ENCODE peak calls at places on chromosomes 4 and X, in five cellular contexts. One of them, this sample, is unnamed.

GRCh38 chr4:2462218-2462991 is 6.5 kb upstream of the RNF4 start:
- DNase-seq in CD8-positive, alpha-beta T cell: peak
- DNase-seq in sigmoid colon: peak
- DNase-seq in testis: peak
- DNase-seq in fibroblast of lung: peak
- DNase-seq in this sample: no peak

GRCh38 chr4:190018201-190018920 is 8.7 kb downstream of the FRG2 start:
- DNase-seq in CD8-positive, alpha-beta T cell: no peak
- DNase-seq in sigmoid colon: no peak
- DNase-seq in testis: no peak
- DNase-seq in fibroblast of lung: no peak
- DNase-seq in this sample: no peak

GRCh38 chr4:116632269-116632668 is 453.1 kb downstream of the TRAM1L1 start:
- DNase-seq in CD8-positive, alpha-beta T cell: no peak
- DNase-seq in sigmoid colon: no peak
- DNase-seq in testis: no peak
- DNase-seq in fibroblast of lung: no peak
- DNase-seq in this sample: no peak

GRCh38 chr4:10015140-10015753 is 6.0 kb downstream of the SLC2A9 start:
- DNase-seq in CD8-positive, alpha-beta T cell: no peak
- DNase-seq in sigmoid colon: no peak
- DNase-seq in testis: peak
- DNase-seq in fibroblast of lung: peak
- DNase-seq in this sample: peak

GRCh38 chr4:57080781-57081650 is 29.2 kb downstream of the IGFBP7 start:
- DNase-seq in CD8-positive, alpha-beta T cell: no peak
- DNase-seq in sigmoid colon: no peak
- DNase-seq in testis: no peak
- DNase-seq in fibroblast of lung: peak
- DNase-seq in this sample: peak

GRCh38 chr4:29375716-29376115 is 1344.5 kb upstream of the PCDH7 start:
- DNase-seq in CD8-positive, alpha-beta T cell: no peak
- DNase-seq in sigmoid colon: no peak
- DNase-seq in testis: no peak
- DNase-seq in fibroblast of lung: no peak
- DNase-seq in this sample: no peak

GRCh38 chrX:2679534-2680485 is 11.3 kb upstream of the CD99 start:
- DNase-seq in CD8-positive, alpha-beta T cell: no peak
- DNase-seq in sigmoid colon: no peak
- DNase-seq in testis: no peak
- DNase-seq in fibroblast of lung: peak
- DNase-seq in this sample: no peak

GRCh38 chr4:59646082-59646481 is 1554.0 kb upstream of the ADGRL3 start:
- DNase-seq in CD8-positive, alpha-beta T cell: no peak
- DNase-seq in sigmoid colon: no peak
- DNase-seq in testis: no peak
- DNase-seq in fibroblast of lung: no peak
- DNase-seq in this sample: no peak

GRCh38 chr4:56129431-56129861 is 180.7 kb downstream of the CEP135 start:
- DNase-seq in CD8-positive, alpha-beta T cell: no peak
- DNase-seq in sigmoid colon: no peak
- DNase-seq in testis: peak
- DNase-seq in fibroblast of lung: peak
- DNase-seq in this sample: peak

GRCh38 chr4:136183513-136183912 is 1348.8 kb downstream of the PCDH18 start:
- DNase-seq in CD8-positive, alpha-beta T cell: no peak
- DNase-seq in sigmoid colon: no peak
- DNase-seq in testis: no peak
- DNase-seq in fibroblast of lung: no peak
- DNase-seq in this sample: no peak

GRCh38 chr4:151540728-151541437 is 131.9 kb downstream of the FHIP1A start:
- DNase-seq in CD8-positive, alpha-beta T cell: no peak
- DNase-seq in sigmoid colon: no peak
- DNase-seq in testis: no peak
- DNase-seq in fibroblast of lung: peak
- DNase-seq in this sample: peak

GRCh38 chr4:184287697-184288255 is 70.1 kb upstream of the ENPP6 start:
- DNase-seq in CD8-positive, alpha-beta T cell: no peak
- DNase-seq in sigmoid colon: no peak
- DNase-seq in testis: no peak
- DNase-seq in fibroblast of lung: peak
- DNase-seq in this sample: peak

GRCh38 chr4:110196206-110196870 is 2.1 kb downstream of the ELOVL6 start:
- DNase-seq in CD8-positive, alpha-beta T cell: peak
- DNase-seq in sigmoid colon: peak
- DNase-seq in testis: peak
- DNase-seq in fibroblast of lung: peak
- DNase-seq in this sample: no peak

GRCh38 chr4:162461952-162462351 is 298.2 kb upstream of the FSTL5 start:
- DNase-seq in CD8-positive, alpha-beta T cell: no peak
- DNase-seq in sigmoid colon: no peak
- DNase-seq in testis: no peak
- DNase-seq in fibroblast of lung: peak
- DNase-seq in this sample: no peak

DNA sequence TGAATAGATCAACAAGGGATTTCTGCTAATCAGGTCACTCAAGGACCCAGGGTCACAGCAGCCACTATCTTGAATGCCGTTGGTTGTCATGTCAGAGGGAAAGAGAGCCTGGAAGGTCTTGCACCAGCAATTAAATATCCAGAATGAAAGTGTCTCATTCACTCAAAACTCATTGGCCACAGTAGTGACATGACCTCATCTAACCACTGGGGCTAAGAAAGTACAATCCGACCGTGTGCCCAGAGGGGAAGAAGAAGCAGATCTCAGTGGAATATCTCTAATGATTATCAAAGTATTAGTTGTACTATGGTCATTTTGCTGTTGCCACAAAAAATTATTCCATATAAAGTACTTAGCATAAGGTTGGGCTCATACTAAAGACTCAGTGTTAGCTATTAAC is 210.0 kb downstream of the QDPR start:
- DNase-seq in CD8-positive, alpha-beta T cell: no peak
- DNase-seq in sigmoid colon: no peak
- DNase-seq in testis: no peak
- DNase-seq in fibroblast of lung: no peak
- DNase-seq in this sample: no peak
- H3K27ac ChIP-seq in CD8-positive, alpha-beta T cell: no peak
- H3K27ac ChIP-seq in sigmoid colon: no peak
- H3K27ac ChIP-seq in testis: no peak
- H3K27ac ChIP-seq in fibroblast of lung: no peak
- H3K27ac ChIP-seq in this sample: no peak

DNA sequence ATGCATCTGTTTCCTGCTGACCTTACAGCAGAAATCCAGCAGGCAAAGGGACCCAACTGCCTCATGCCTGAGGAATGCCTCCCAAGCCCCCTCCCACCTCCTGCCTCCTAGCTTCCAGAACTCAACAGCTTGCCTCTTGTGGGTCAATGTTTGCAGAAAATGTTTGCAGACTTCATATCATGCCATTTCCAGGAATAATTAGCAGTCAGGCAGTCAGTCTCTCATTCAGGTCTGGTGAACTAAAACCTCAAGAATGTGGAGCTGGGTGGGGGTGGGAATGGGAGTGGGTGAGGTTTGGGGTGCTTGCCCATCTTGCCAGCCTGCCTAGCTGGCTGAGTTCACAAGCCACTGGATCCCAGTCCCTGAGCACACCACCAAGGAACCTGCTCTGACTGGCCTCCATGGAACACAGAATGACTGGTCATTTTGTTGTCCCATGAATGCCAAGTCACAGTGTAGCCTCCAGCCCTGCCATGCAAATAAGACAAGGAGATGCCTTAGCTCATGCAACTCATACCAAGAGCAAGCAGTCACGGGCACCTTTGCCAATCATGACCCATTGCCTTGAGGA is 12.1 kb upstream of the PLAC1 start:
- DNase-seq in CD8-positive, alpha-beta T cell: no peak
- DNase-seq in sigmoid colon: no peak
- DNase-seq in testis: no peak
- DNase-seq in fibroblast of lung: peak
- DNase-seq in this sample: peak
- H3K27ac ChIP-seq in CD8-positive, alpha-beta T cell: no peak
- H3K27ac ChIP-seq in sigmoid colon: peak
- H3K27ac ChIP-seq in testis: no peak
- H3K27ac ChIP-seq in fibroblast of lung: peak
- H3K27ac ChIP-seq in this sample: peak

GRCh38 chr4:159770398-159770797 is 667.5 kb downstream of the RAPGEF2 start:
- DNase-seq in CD8-positive, alpha-beta T cell: no peak
- DNase-seq in sigmoid colon: no peak
- DNase-seq in testis: no peak
- DNase-seq in fibroblast of lung: peak
- DNase-seq in this sample: no peak

GRCh38 chr4:159768011-159768410 is 665.1 kb downstream of the RAPGEF2 start:
- DNase-seq in CD8-positive, alpha-beta T cell: no peak
- DNase-seq in sigmoid colon: no peak
- DNase-seq in testis: no peak
- DNase-seq in fibroblast of lung: peak
- DNase-seq in this sample: no peak

GRCh38 chr4:159765402-159765801 is 662.5 kb downstream of the RAPGEF2 start:
- DNase-seq in CD8-positive, alpha-beta T cell: no peak
- DNase-seq in sigmoid colon: no peak
- DNase-seq in testis: no peak
- DNase-seq in fibroblast of lung: peak
- DNase-seq in this sample: no peak

GRCh38 chr4:159766241-159766640 is 663.4 kb downstream of the RAPGEF2 start:
- DNase-seq in CD8-positive, alpha-beta T cell: no peak
- DNase-seq in sigmoid colon: no peak
- DNase-seq in testis: peak
- DNase-seq in fibroblast of lung: no peak
- DNase-seq in this sample: no peak

GRCh38 chr4:159770969-159771368 is 668.1 kb downstream of the RAPGEF2 start:
- DNase-seq in CD8-positive, alpha-beta T cell: no peak
- DNase-seq in sigmoid colon: no peak
- DNase-seq in testis: no peak
- DNase-seq in fibroblast of lung: no peak
- DNase-seq in this sample: no peak
- H3K27ac ChIP-seq in CD8-positive, alpha-beta T cell: no peak
- H3K27ac ChIP-seq in sigmoid colon: peak
- H3K27ac ChIP-seq in testis: no peak
- H3K27ac ChIP-seq in fibroblast of lung: no peak
- H3K27ac ChIP-seq in this sample: no peak

DNA sequence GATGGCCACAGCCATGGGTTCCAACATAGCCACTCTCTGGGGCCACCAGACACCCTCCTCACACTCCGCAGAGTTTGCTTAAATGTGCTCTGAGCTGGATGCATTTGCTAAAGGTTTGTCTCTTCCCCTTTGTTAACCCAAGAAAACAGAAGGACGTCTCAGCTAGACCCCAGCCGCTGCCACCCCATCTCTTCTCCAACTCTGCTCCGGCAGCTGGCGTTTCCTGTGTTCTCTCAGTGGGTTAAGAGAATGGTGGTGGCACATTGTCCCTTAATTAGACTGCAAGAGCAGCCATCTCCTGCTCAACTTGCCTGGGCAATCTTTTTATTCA is 43.7 kb upstream of the FAM9C start:
- DNase-seq in CD8-positive, alpha-beta T cell: no peak
- DNase-seq in sigmoid colon: no peak
- DNase-seq in testis: no peak
- DNase-seq in fibroblast of lung: no peak
- DNase-seq in this sample: no peak
- H3K27ac ChIP-seq in CD8-positive, alpha-beta T cell: peak
- H3K27ac ChIP-seq in sigmoid colon: no peak
- H3K27ac ChIP-seq in testis: no peak
- H3K27ac ChIP-seq in fibroblast of lung: no peak
- H3K27ac ChIP-seq in this sample: peak

GRCh38 chr4:127759893-127760292 is 22.2 kb upstream of the HSPA4L start:
- DNase-seq in CD8-positive, alpha-beta T cell: no peak
- DNase-seq in sigmoid colon: no peak
- DNase-seq in testis: no peak
- DNase-seq in fibroblast of lung: no peak
- DNase-seq in this sample: no peak

GRCh38 chr4:127759228-127759820 is 22.8 kb upstream of the HSPA4L start:
- DNase-seq in CD8-positive, alpha-beta T cell: no peak
- DNase-seq in sigmoid colon: no peak
- DNase-seq in testis: no peak
- DNase-seq in fibroblast of lung: no peak
- DNase-seq in this sample: no peak
- H3K27ac ChIP-seq in CD8-positive, alpha-beta T cell: no peak
- H3K27ac ChIP-seq in sigmoid colon: no peak
- H3K27ac ChIP-seq in testis: no peak
- H3K27ac ChIP-seq in fibroblast of lung: no peak
- H3K27ac ChIP-seq in this sample: no peak

DNA sequence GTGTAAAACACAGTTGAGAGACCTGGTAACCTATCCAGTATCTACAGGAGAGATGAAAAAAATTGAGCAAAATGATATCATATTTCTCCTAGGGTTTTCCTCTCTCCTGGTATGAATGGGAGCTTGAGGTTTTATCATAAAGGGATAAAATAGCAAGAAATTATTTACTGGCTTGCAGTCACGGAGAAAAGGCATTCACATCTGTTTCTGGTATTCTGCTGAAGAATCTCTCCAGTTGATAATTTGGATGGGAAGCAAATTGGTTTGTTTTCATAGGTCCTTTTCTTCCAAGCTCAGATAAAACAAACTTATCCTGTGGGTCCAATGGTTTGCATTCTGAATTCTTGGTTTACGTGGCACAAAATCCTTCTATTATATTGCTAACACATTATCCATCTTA is 83.1 kb upstream of the GYPA start:
- DNase-seq in CD8-positive, alpha-beta T cell: no peak
- DNase-seq in sigmoid colon: no peak
- DNase-seq in testis: no peak
- DNase-seq in fibroblast of lung: no peak
- DNase-seq in this sample: no peak
- H3K27ac ChIP-seq in CD8-positive, alpha-beta T cell: no peak
- H3K27ac ChIP-seq in sigmoid colon: no peak
- H3K27ac ChIP-seq in testis: no peak
- H3K27ac ChIP-seq in fibroblast of lung: no peak
- H3K27ac ChIP-seq in this sample: no peak

DNA sequence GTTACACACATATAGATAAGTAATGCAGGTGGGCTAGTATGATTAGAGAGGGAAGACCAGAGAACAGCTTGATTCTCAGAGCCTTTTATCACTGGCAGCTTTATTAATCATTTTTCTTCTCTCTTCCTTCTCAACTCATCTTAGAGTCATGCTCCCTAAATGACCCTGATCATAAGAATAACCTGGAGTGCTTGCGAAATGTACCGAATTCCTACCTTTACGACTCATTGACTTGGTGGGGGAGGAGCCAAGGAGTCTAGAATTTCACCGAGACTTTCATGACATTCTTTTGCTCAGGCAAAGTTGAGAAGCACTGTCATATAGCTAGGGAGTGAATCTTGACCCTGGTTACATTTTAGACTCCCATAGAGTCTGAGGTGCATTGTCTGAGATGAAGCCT is 298.9 kb upstream of the PUDP start:
- DNase-seq in CD8-positive, alpha-beta T cell: no peak
- DNase-seq in sigmoid colon: no peak
- DNase-seq in testis: no peak
- DNase-seq in fibroblast of lung: no peak
- DNase-seq in this sample: peak
- H3K27ac ChIP-seq in CD8-positive, alpha-beta T cell: no peak
- H3K27ac ChIP-seq in sigmoid colon: no peak
- H3K27ac ChIP-seq in testis: no peak
- H3K27ac ChIP-seq in fibroblast of lung: no peak
- H3K27ac ChIP-seq in this sample: peak